ENCODE peak calls at places on chromosomes 7 and 10, in four cellular contexts. R is Kasumi-1, Z is C1 segment of cervical spinal cord, U is hepatocyte. G is an unnamed sample.

GRCh38 chr10:99966306-99966705 is 43.4 kb downstream of the DNMBP start:
- DNase-seq in R (no peak), Z (no peak), U (peak), G (no peak)

GRCh38 chr10:6786579-6787031 is 206.5 kb upstream of the PRKCQ start:
- DNase-seq in R (no peak), Z (no peak), U (peak), G (peak)

GRCh38 chr10:110326351-110327032 is 21.8 kb upstream of the SMNDC1 start:
- DNase-seq in R (no peak), Z (no peak), U (no peak), G (no peak)

GRCh38 chr7:44867073-44867990 is 18.0 kb downstream of the PURB start:
- DNase-seq in R (no peak), Z (no peak), U (peak), G (no peak)

GRCh38 chr10:23558361-23558799 is 119.5 kb downstream of the OTUD1 start:
- DNase-seq in R (no peak), Z (no peak), U (no peak), G (no peak)

GRCh38 chr10:75001715-75002350 is 109.6 kb upstream of the SAMD8 start:
- DNase-seq in R (no peak), Z (no peak), U (no peak), G (no peak)

GRCh38 chr10:10418397-10418796 is 599.3 kb upstream of the CELF2 start:
- DNase-seq in R (peak), Z (no peak), U (no peak), G (no peak)

GRCh38 chr7:141073173-141073640 is 657 bp upstream of the TMEM178B start:
- DNase-seq in R (peak), Z (no peak), U (peak), G (peak)

GRCh38 chr7:94384315-94384714 is 10.4 kb upstream of the COL1A2 start:
- DNase-seq in R (no peak), Z (no peak), U (no peak), G (no peak)

GRCh38 chr10:129774082-129774735 is 189.9 kb downstream of the EBF3 start:
- DNase-seq in R (no peak), Z (no peak), U (no peak), G (no peak)

GRCh38 chr7:130893441-130893894 is 159.5 kb upstream of the KLF14 start:
- DNase-seq in R (no peak), Z (no peak), U (no peak), G (no peak)

GRCh38 chr10:84783386-84783785 is 455.0 kb downstream of the CCSER2 start:
- DNase-seq in R (peak), Z (no peak), U (peak), G (peak)

GRCh38 chr10:74988055-74988773 is 123.2 kb upstream of the SAMD8 start:
- DNase-seq in R (no peak), Z (no peak), U (no peak), G (no peak)

GRCh38 chr7:67413670-67414069 is 417.0 kb downstream of the TYW1 start:
- DNase-seq in R (no peak), Z (no peak), U (no peak), G (no peak)

GRCh38 chr7:150979706-150980390 is 1.7 kb upstream of the KCNH2 start:
- DNase-seq in R (no peak), Z (no peak), U (no peak), G (no peak)

GRCh38 chr10:49611166-49611814 is 1.2 kb downstream of the SLC18A3 start:
- DNase-seq in R (no peak), Z (no peak), U (no peak), G (no peak)

GRCh38 chr10:80473692-80474596 is 19.8 kb downstream of the TSPAN14 start:
- DNase-seq in R (no peak), Z (no peak), U (no peak), G (no peak)

GRCh38 chr7:101582971-101583370 is 46.1 kb downstream of the MYL10 start:
- DNase-seq in R (no peak), Z (no peak), U (no peak), G (no peak)

GRCh38 chr7:2709553-2710165 is 21.7 kb downstream of the AMZ1 start:
- DNase-seq in R (peak), Z (no peak), U (peak), G (peak)

GRCh38 chr7:23477962-23478866 is 7.9 kb upstream of the IGF2BP3 start:
- DNase-seq in R (no peak), Z (no peak), U (no peak), G (no peak)

GRCh38 chr7:79412438-79412837 is 41.0 kb downstream of the MAGI2 start:
- DNase-seq in R (no peak), Z (no peak), U (no peak), G (no peak)

GRCh38 chr7:64183126-64183742 is 23.8 kb upstream of the ZNF735 start:
- DNase-seq in R (no peak), Z (no peak), U (no peak), G (no peak)

GRCh38 chr7:95628831-95629439 is 32.6 kb upstream of the PDK4 start:
- DNase-seq in R (no peak), Z (no peak), U (peak), G (no peak)

GRCh38 chr10:71638577-71639411 is 80.8 kb downstream of the C10orf105 start:
- DNase-seq in R (no peak), Z (no peak), U (peak), G (no peak)

GRCh38 chr7:115271332-115272235 is 349.7 kb downstream of the MDFIC start:
- DNase-seq in R (no peak), Z (no peak), U (no peak), G (no peak)

GRCh38 chr10:99234739-99235468 is 748 bp downstream of the HPSE2 start:
- DNase-seq in R (no peak), Z (no peak), U (peak), G (no peak)

GRCh38 chr7:24284699-24285506 is 913 bp downstream of the NPY start:
- DNase-seq in R (no peak), Z (no peak), U (peak), G (no peak)

GRCh38 chr7:3888096-3888495 is 587.0 kb downstream of the SDK1 start:
- DNase-seq in R (no peak), Z (no peak), U (no peak), G (no peak)

GRCh38 chr7:7157177-7157886 is 25.0 kb upstream of the C1GALT1 start:
- DNase-seq in R (peak), Z (no peak), U (no peak), G (no peak)

GRCh38 chr7:50588937-50589336 is 23.7 kb upstream of the DDC start:
- DNase-seq in R (no peak), Z (no peak), U (no peak), G (no peak)

GRCh38 chr10:70053896-70054641 is 1.4 kb downstream of the MACROH2A2 start:
- DNase-seq in R (no peak), Z (no peak), U (peak), G (no peak)

GRCh38 chr7:38542156-38542555 is 89.0 kb downstream of the AMPH start:
- DNase-seq in R (no peak), Z (no peak), U (no peak), G (no peak)

GRCh38 chr7:20062932-20063331 is 154.3 kb downstream of the MACC1 start:
- DNase-seq in R (no peak), Z (no peak), U (no peak), G (no peak)

GRCh38 chr10:25297466-25297865 is 122.7 kb downstream of the GPR158 start:
- DNase-seq in R (no peak), Z (no peak), U (no peak), G (no peak)

GRCh38 chr7:33050425-33051318 is 11.9 kb downstream of the NT5C3A start:
- DNase-seq in R (peak), Z (no peak), U (peak), G (no peak)

GRCh38 chr10:116870949-116871348 is 21.6 kb downstream of the ENO4 start:
- DNase-seq in R (no peak), Z (no peak), U (no peak), G (no peak)

GRCh38 chr10:60148266-60148840 is 241.3 kb downstream of the ANK3 start:
- DNase-seq in R (no peak), Z (no peak), U (peak), G (no peak)

GRCh38 chr7:56079450-56080185 is 13.1 kb downstream of the PHKG1 start:
- DNase-seq in R (peak), Z (no peak), U (no peak), G (peak)

GRCh38 chr7:1060315-1061080 is 16.2 kb downstream of the GPR146 start:
- DNase-seq in R (no peak), Z (no peak), U (peak), G (no peak)

GRCh38 chr10:68212721-68213352 is 19.1 kb downstream of the ATOH7 start:
- DNase-seq in R (peak), Z (no peak), U (peak), G (no peak)

G was measured in hypothalamus.